ENCODE peak calls at places on chromosomes 4 and X, in nine cellular contexts. O is GM04504; N is iris pigment epithelial cell; V is islet precursor cell; H is dorsolateral prefrontal cortex; Y is astrocyte of the hippocampus; A is germinal center; P is T-helper 2 cell treated with Interferon-gamma antibody and Interleukin-4, amounts not matched to agents 5 μg/mL and 100 μg/mL, for 36 hours; X is stimulated activated CD8-positive, alpha-beta memory T cell treated with anti-CD3 and anti-CD28 coated beads, Interleukin-7, amount 100 ng/mL, for 1 hour. K is an unnamed sample.

GRCh38 chrX:46642145-46642544 is 68.6 kb downstream of the CHST7 start:
- DNase-seq in O (no peak), N (no peak), V (no peak), H (no peak), Y (no peak), A (no peak), P (no peak), X (no peak), K (no peak)

GRCh38 chr4:86924805-86925204 is 10.0 kb upstream of the AFF1 start:
- DNase-seq in O (no peak), N (peak), V (peak), H (no peak), Y (peak), A (no peak), P (no peak), X (no peak), K (no peak)

GRCh38 chrX:41265615-41266014 is 68.3 kb upstream of the DDX3X start:
- DNase-seq in O (peak), N (peak), V (no peak), H (no peak), Y (peak), A (peak), P (peak), X (no peak), K (no peak)

GRCh38 chrX:2855761-2856160 is 27.0 kb downstream of the GYG2 start:
- DNase-seq in O (no peak), N (no peak), V (no peak), H (no peak), Y (no peak), A (no peak), P (no peak), X (no peak), K (no peak)

GRCh38 chrX:121781991-121782390 is 734.6 kb downstream of the GLUD2 start:
- DNase-seq in O (no peak), N (no peak), V (no peak), H (no peak), Y (no peak), A (no peak), P (no peak), X (no peak), K (no peak)

GRCh38 chrX:116873678-116874077 is 410.9 kb upstream of the CT83 start:
- DNase-seq in O (peak), N (peak), V (no peak), H (no peak), Y (peak), A (no peak), P (no peak), X (no peak), K (no peak)

GRCh38 chr4:1722551-1723071 is 1.3 kb downstream of the TACC3 start:
- DNase-seq in O (no peak), N (no peak), V (no peak), H (no peak), Y (no peak), A (no peak), P (no peak), X (no peak), K (no peak)

GRCh38 chr4:140568507-140569306 is at the start of gene UCP1:
- DNase-seq in O (no peak), N (peak), V (peak), H (no peak), Y (peak), A (peak), P (no peak), X (no peak), K (no peak)

GRCh38 chrX:70166601-70167590 is 10.4 kb upstream of the DGAT2L6 start:
- DNase-seq in O (peak), N (peak), V (peak), H (no peak), Y (peak), A (no peak), P (peak), X (no peak), K (peak)

GRCh38 chr4:4574792-4575191 is 32.9 kb upstream of the STX18 start:
- DNase-seq in O (peak), N (peak), V (peak), H (no peak), Y (peak), A (no peak), P (no peak), X (no peak), K (no peak)

GRCh38 chr4:93031431-93032098 is 727.8 kb downstream of the GRID2 start:
- DNase-seq in O (no peak), N (peak), V (no peak), H (no peak), Y (peak), A (no peak), P (no peak), X (no peak), K (no peak)

GRCh38 chrX:38939067-38939466 is 137.8 kb downstream of the MID1IP1 start:
- DNase-seq in O (peak), N (no peak), V (no peak), H (no peak), Y (no peak), A (no peak), P (no peak), X (no peak), K (no peak)

GRCh38 chr4:184826315-184827266 is 823 bp upstream of the ACSL1 start:
- DNase-seq in O (no peak), N (peak), V (no peak), H (no peak), Y (no peak), A (peak), P (peak), X (no peak), K (no peak)

GRCh38 chr4:81913427-81913878 is 441.7 kb upstream of the RASGEF1B start:
- DNase-seq in O (peak), N (peak), V (peak), H (no peak), Y (peak), A (peak), P (peak), X (no peak), K (peak)

GRCh38 chr4:188779586-188779985 is 640.3 kb downstream of the TRIML1 start:
- DNase-seq in O (no peak), N (peak), V (no peak), H (no peak), Y (peak), A (no peak), P (no peak), X (no peak), K (no peak)

GRCh38 chr4:98473046-98473445 is 185.4 kb downstream of the TSPAN5 start:
- DNase-seq in O (no peak), N (peak), V (no peak), H (no peak), Y (no peak), A (no peak), P (no peak), X (no peak), K (no peak)

GRCh38 chr4:53306729-53307128 is 59.1 kb downstream of the SCFD2 start:
- DNase-seq in O (peak), N (peak), V (no peak), H (no peak), Y (no peak), A (no peak), P (no peak), X (no peak), K (no peak)

GRCh38 chrX:15564981-15565579 is 35.7 kb downstream of the ACE2 start:
- DNase-seq in O (peak), N (peak), V (peak), H (peak), Y (peak), A (peak), P (peak), X (no peak), K (peak)

GRCh38 chr4:34664051-34664450 is 1580.3 kb downstream of the ARAP2 start:
- DNase-seq in O (no peak), N (no peak), V (no peak), H (no peak), Y (no peak), A (no peak), P (no peak), X (no peak), K (no peak)

GRCh38 chrX:39984191-39984956 is 113.4 kb downstream of the BCOR start:
- DNase-seq in O (peak), N (peak), V (peak), H (no peak), Y (peak), A (no peak), P (no peak), X (no peak), K (no peak)

GRCh38 chr4:115159141-115159540 is 45.7 kb upstream of the NDST4 start:
- DNase-seq in O (peak), N (no peak), V (no peak), H (no peak), Y (no peak), A (no peak), P (no peak), X (no peak), K (no peak)

GRCh38 chr4:153151535-153152452 is 52.4 kb upstream of the TRIM2 start:
- DNase-seq in O (no peak), N (peak), V (peak), H (peak), Y (peak), A (peak), P (no peak), X (no peak), K (no peak)

GRCh38 chr4:183721207-183722081 is 62.4 kb downstream of the TRAPPC11 start:
- DNase-seq in O (no peak), N (peak), V (peak), H (no peak), Y (peak), A (peak), P (peak), X (peak), K (no peak)

GRCh38 chr4:15926486-15926885 is 12.1 kb downstream of the FGFBP1 start:
- DNase-seq in O (no peak), N (no peak), V (no peak), H (no peak), Y (no peak), A (no peak), P (no peak), X (no peak), K (no peak)

GRCh38 chrX:112941209-112941788 is 100.7 kb upstream of the AMOT start:
- DNase-seq in O (no peak), N (no peak), V (no peak), H (no peak), Y (peak), A (no peak), P (no peak), X (no peak), K (no peak)

K was measured in keratinocyte.